ENCODE peak calls at places on chromosome 3, in eight cellular contexts. O is stomach, K is bronchial epithelial cell, E is endothelial cell of umbilical vein, J is gastrocnemius medialis, Z is PC-3, S is fibroblast of lung, P is AG09309. G is an unnamed sample.
A peak's percentile ranks its signal among the peaks of the same experiment; 100 is the strongest.

GRCh38 chr3:57627976-57628375 is 30.8 kb upstream of the ARF4 start:
- DNase-seq in O (no peak), K (no peak), E (no peak), J (no peak), Z (no peak), S (peak; percentile 7), P (no peak), G (no peak)

GRCh38 chr3:49341996-49342395 is 2.1 kb upstream of the USP4 start:
- DNase-seq in O (no peak), K (no peak), E (no peak), J (no peak), Z (no peak), S (no peak), P (no peak), G (no peak)

GRCh38 chr3:189914799-189915198 is 205.9 kb downstream of the P3H2 start:
- DNase-seq in O (no peak), K (peak; percentile 98), E (peak; percentile 42), J (no peak), Z (peak; percentile 94), S (peak; percentile 95), P (peak; percentile 89), G (peak; percentile 94)

GRCh38 chr3:126926684-126927404 is 56.1 kb upstream of the PLXNA1 start:
- DNase-seq in O (no peak), K (peak; percentile 78), E (peak; percentile 88), J (peak; percentile 53), Z (peak; percentile 76), S (peak; percentile 92), P (peak; percentile 72), G (peak; percentile 92)

GRCh38 chr3:66656608-66657007 is 155.8 kb upstream of the LRIG1 start:
- DNase-seq in O (peak; percentile 53), K (no peak), E (no peak), J (no peak), Z (no peak), S (no peak), P (no peak), G (no peak)

GRCh38 chr3:16849240-16849639 is 35.5 kb upstream of the PLCL2 start:
- DNase-seq in O (peak; percentile 65), K (peak; percentile 50), E (peak; percentile 48), J (peak; percentile 61), Z (no peak), S (peak; percentile 75), P (no peak), G (peak; percentile 4)

GRCh38 chr3:172090035-172090434 is 50.7 kb downstream of the FNDC3B start:
- DNase-seq in O (no peak), K (no peak), E (no peak), J (no peak), Z (no peak), S (no peak), P (no peak), G (no peak)

GRCh38 chr3:74267583-74268184 is 346.8 kb downstream of the CNTN3 start:
- DNase-seq in O (no peak), K (peak; percentile 45), E (peak; percentile 7), J (no peak), Z (peak; percentile 52), S (peak; percentile 34), P (peak; percentile 24), G (peak; percentile 73)

GRCh38 chr3:32454731-32455608 is 47.7 kb downstream of the CMTM6 start:
- DNase-seq in O (peak; percentile 10), K (no peak), E (no peak), J (no peak), Z (no peak), S (peak; percentile 24), P (no peak), G (no peak)

GRCh38 chr3:15803913-15804312 is 6.1 kb upstream of the ANKRD28 start:
- DNase-seq in O (no peak), K (peak; percentile 66), E (no peak), J (no peak), Z (peak; percentile 59), S (no peak), P (no peak), G (no peak)
- H3K4me3 ChIP-seq in O (no peak overlapping the region), K (no peak overlapping the region), E (no peak overlapping the region), J (no peak overlapping the region), Z (no peak overlapping the region), S (no peak overlapping the region), P (no peak overlapping the region), G (no peak overlapping the region)

DNA sequence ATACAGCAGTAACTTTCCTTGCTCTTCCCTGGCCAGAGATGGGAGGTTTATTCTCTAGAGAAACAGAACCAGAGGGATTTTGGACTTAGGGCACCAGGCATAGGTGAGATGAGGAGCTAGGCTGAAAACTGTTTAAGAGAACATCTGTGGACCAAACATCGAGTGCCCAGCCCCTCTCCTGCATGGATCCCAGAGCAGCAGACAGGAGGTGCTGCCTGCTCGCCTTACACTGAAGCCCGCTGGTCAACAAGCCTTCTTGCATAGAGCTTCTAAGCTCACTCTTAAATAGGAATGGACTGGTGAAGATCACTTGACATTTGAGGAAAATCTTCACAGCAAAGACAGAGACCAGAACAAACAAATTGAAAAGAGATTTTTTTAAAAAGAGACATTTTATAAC is 41.2 kb downstream of the PARP15 start:
- DNase-seq in O (no peak), K (no peak), E (no peak), J (no peak), Z (no peak), S (no peak), P (no peak), G (no peak)
- TF ChIP-seq CTCF in O (no peak), K (no peak), E (no peak), J (no peak), Z (no peak), S (no peak), P (no peak), G (no peak)

GRCh38 chr3:184300377-184300717 is 1.3 kb downstream of the PSMD2 start:
- DNase-seq in O (no peak), K (peak; percentile 84), E (peak; percentile 29), J (no peak), Z (peak; percentile 86), S (peak; percentile 72), P (no peak), G (no peak)

GRCh38 chr3:184296616-184297015 is 2.4 kb upstream of the PSMD2 start:
- DNase-seq in O (no peak), K (no peak), E (no peak), J (no peak), Z (no peak), S (no peak), P (no peak), G (no peak)

GRCh38 chr3:184299488-184300376 is 691 bp downstream of the PSMD2 start:
- DNase-seq in O (no peak), K (peak; percentile 65), E (peak; percentile 67), J (no peak), Z (peak; percentile 50), S (peak; percentile 59), P (no peak), G (peak; percentile 41)

GRCh38 chr3:184295771-184296170 is 3.3 kb upstream of the PSMD2 start:
- DNase-seq in O (no peak), K (no peak), E (no peak), J (no peak), Z (no peak), S (no peak), P (no peak), G (no peak)

GRCh38 chr3:184298759-184299487 is at the start of gene PSMD2:
- DNase-seq in O (peak; percentile 98), K (peak; percentile 83), E (peak; percentile 96), J (peak; percentile 97), Z (peak; percentile 97), S (peak; percentile 92), P (peak; percentile 75), G (peak; percentile 94)
- H3K4me3 ChIP-seq in O (peak within 1 kb of the TSS; percentile 95), K (peak within 1 kb of the TSS; percentile 81), E (peak within 1 kb of the TSS; percentile 88), J (peak within 1 kb of the TSS; percentile 70), Z (peak within 1 kb of the TSS; percentile 100), S (peak within 1 kb of the TSS; percentile 98), P (peak within 1 kb of the TSS; percentile 72), G (peak within 1 kb of the TSS; percentile 95)

GRCh38 chr3:194287977-194288706 is 63.0 kb downstream of the CPN2 start:
- DNase-seq in O (no peak), K (no peak), E (no peak), J (no peak), Z (no peak), S (no peak), P (no peak), G (no peak)
- TF ChIP-seq CTCF in O (no peak), K (no peak), E (no peak), J (no peak), Z (no peak), S (no peak), P (no peak), G (peak; percentile 14)

GRCh38 chr3:170579646-170580045 is 6.2 kb downstream of the SLC7A14 start:
- DNase-seq in O (no peak), K (no peak), E (no peak), J (no peak), Z (no peak), S (no peak), P (no peak), G (no peak)

GRCh38 chr3:170584585-170585007 is 1.3 kb downstream of the SLC7A14 start:
- DNase-seq in O (peak; percentile 64), K (peak; percentile 31), E (peak; percentile 56), J (no peak), Z (peak; percentile 53), S (peak; percentile 56), P (no peak), G (peak; percentile 74)

GRCh38 chr3:170585937-170586310 is at the start of gene SLC7A14:
- DNase-seq in O (no peak), K (no peak), E (no peak), J (no peak), Z (no peak), S (no peak), P (no peak), G (no peak)

GRCh38 chr3:170589113-170589512 is 3.2 kb upstream of the SLC7A14 start:
- DNase-seq in O (no peak), K (no peak), E (no peak), J (no peak), Z (no peak), S (peak; percentile 15), P (no peak), G (no peak)

DNA sequence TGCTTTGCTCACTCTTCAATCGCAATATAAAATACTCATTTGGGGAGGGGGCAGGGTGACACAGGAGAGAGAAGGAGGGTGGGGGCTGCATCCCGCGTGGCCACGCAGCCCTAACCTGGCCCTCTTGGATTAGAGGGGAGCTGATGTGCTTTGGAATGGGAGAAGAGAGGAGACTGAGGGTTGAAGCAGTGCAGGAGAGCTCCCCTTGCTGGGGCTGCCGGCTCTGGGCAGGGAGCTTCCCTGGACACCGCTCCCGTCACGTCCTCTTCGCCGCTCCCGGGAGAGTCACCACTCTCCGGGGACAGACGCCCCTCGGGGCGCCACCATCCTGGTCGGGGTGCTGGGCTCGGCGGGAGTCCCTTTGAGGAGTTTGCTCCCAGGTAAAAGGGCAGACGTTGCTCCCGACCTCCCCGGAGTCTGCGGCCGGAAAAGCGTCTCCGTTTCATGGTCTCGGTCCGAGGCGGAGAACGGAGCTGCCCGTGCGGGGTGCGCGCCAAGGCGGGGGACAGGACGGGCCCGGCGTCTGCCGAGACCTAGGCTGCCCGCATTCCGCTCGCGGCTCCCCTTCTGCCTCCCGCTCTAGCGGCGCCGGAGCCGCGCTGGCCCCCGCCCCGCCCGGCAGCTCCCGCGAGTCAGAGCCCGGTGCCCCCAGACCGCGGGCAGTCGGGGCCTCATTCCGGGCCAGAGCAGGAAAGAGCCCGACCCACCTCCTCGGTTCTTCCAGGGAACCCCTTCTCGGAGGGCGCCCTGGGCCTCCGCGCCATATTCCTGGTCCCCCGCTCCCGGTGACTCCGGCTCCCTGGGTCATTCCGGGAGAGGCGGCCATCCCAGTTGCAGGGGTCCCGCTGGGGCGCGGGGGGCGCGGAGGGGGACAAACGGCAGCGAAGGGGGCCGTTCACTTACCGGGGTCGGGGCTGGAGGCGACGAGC is 603 bp downstream of the SLC7A14 start:
- DNase-seq in O (no peak), K (no peak), E (peak; percentile 8), J (no peak), Z (no peak), S (no peak), P (no peak), G (no peak)
- H3K4me3 ChIP-seq in O (peak overlapping the region; percentile 19), K (no peak overlapping the region), E (peak overlapping the region; percentile 32), J (peak overlapping the region; percentile 7), Z (no peak overlapping the region), S (peak overlapping the region; percentile 47), P (peak overlapping the region; percentile 92), G (peak overlapping the region; percentile 57)

G was measured in fibroblast of the aortic adventitia.